ENCODE peak calls at places on chromosome 4, in ten cellular contexts. One of them, this sample, is unnamed.
A peak's percentile ranks its signal among the peaks of the same experiment; 100 is the strongest.

GRCh38 chr4:104693601-104694201 is 199.0 kb upstream of the CXXC4 start:
- DNase-seq in AG08396: peak; percentile 7
- DNase-seq in Calu3: peak; percentile 11
- DNase-seq in NCI-H510A: no peak
- DNase-seq in ELF-1: no peak
- DNase-seq in thoracic aorta: no peak
- DNase-seq in T-helper 1 cell: no peak
- DNase-seq in NCI-H1092 treated with DMSO at 0.1 percent for 48 hours: no peak
- DNase-seq in stimulated activated CD8-positive, alpha-beta memory T cell treated with anti-CD3 and anti-CD28 coated beads, Interleukin-7, amount 100 ng/mL, for 1 hour: no peak
- DNase-seq in AG09319: no peak
- DNase-seq in this sample: peak; percentile 6

GRCh38 chr4:137967480-137968190 is 274.5 kb downstream of the SLC7A11 start:
- DNase-seq in Calu3: no peak
- DNase-seq in stimulated activated CD8-positive, alpha-beta memory T cell treated with anti-CD3 and anti-CD28 coated beads, Interleukin-7, amount 100 ng/mL, for 1 hour: no peak
- DNase-seq in AG08396: no peak
- DNase-seq in AG09319: no peak
- DNase-seq in NCI-H510A: no peak
- DNase-seq in ELF-1: no peak
- DNase-seq in T-helper 1 cell: no peak
- DNase-seq in NCI-H1092 treated with DMSO at 0.1 percent for 48 hours: no peak
- DNase-seq in thoracic aorta: no peak
- DNase-seq in this sample: no peak

GRCh38 chr4:146522862-146523205 is 1.1 kb upstream of the SLC10A7 start:
- DNase-seq in Calu3: no peak
- DNase-seq in AG08396: peak; percentile 5
- DNase-seq in NCI-H510A: no peak
- DNase-seq in T-helper 1 cell: peak; percentile 1
- DNase-seq in NCI-H1092 treated with DMSO at 0.1 percent for 48 hours: peak; percentile 15
- DNase-seq in thoracic aorta: no peak
- DNase-seq in ELF-1: no peak
- DNase-seq in stimulated activated CD8-positive, alpha-beta memory T cell treated with anti-CD3 and anti-CD28 coated beads, Interleukin-7, amount 100 ng/mL, for 1 hour: no peak
- DNase-seq in AG09319: no peak
- DNase-seq in this sample: no peak

GRCh38 chr4:21593268-21594002 is 355.1 kb downstream of the KCNIP4 start:
- DNase-seq in AG08396: no peak
- DNase-seq in NCI-H1092 treated with DMSO at 0.1 percent for 48 hours: peak; percentile 5
- DNase-seq in AG09319: no peak
- DNase-seq in stimulated activated CD8-positive, alpha-beta memory T cell treated with anti-CD3 and anti-CD28 coated beads, Interleukin-7, amount 100 ng/mL, for 1 hour: no peak
- DNase-seq in T-helper 1 cell: no peak
- DNase-seq in thoracic aorta: no peak
- DNase-seq in ELF-1: no peak
- DNase-seq in NCI-H510A: no peak
- DNase-seq in Calu3: no peak
- DNase-seq in this sample: no peak

GRCh38 chr4:2511645-2512131 is 24.8 kb upstream of the FAM193A start:
- DNase-seq in T-helper 1 cell: no peak
- DNase-seq in NCI-H510A: no peak
- DNase-seq in Calu3: no peak
- DNase-seq in AG08396: no peak
- DNase-seq in AG09319: no peak
- DNase-seq in stimulated activated CD8-positive, alpha-beta memory T cell treated with anti-CD3 and anti-CD28 coated beads, Interleukin-7, amount 100 ng/mL, for 1 hour: no peak
- DNase-seq in thoracic aorta: no peak
- DNase-seq in NCI-H1092 treated with DMSO at 0.1 percent for 48 hours: no peak
- DNase-seq in ELF-1: no peak
- DNase-seq in this sample: no peak

GRCh38 chr4:55358668-55359067 is 12.6 kb downstream of the SRD5A3 start:
- DNase-seq in stimulated activated CD8-positive, alpha-beta memory T cell treated with anti-CD3 and anti-CD28 coated beads, Interleukin-7, amount 100 ng/mL, for 1 hour: no peak
- DNase-seq in T-helper 1 cell: no peak
- DNase-seq in thoracic aorta: no peak
- DNase-seq in Calu3: no peak
- DNase-seq in AG08396: peak; percentile 53
- DNase-seq in NCI-H1092 treated with DMSO at 0.1 percent for 48 hours: no peak
- DNase-seq in AG09319: peak; percentile 60
- DNase-seq in NCI-H510A: no peak
- DNase-seq in ELF-1: no peak
- DNase-seq in this sample: no peak

GRCh38 chr4:4820264-4820663 is 39.2 kb upstream of the MSX1 start:
- DNase-seq in NCI-H1092 treated with DMSO at 0.1 percent for 48 hours: peak; percentile 13
- DNase-seq in Calu3: no peak
- DNase-seq in ELF-1: peak; percentile 44
- DNase-seq in T-helper 1 cell: no peak
- DNase-seq in thoracic aorta: no peak
- DNase-seq in AG09319: no peak
- DNase-seq in AG08396: no peak
- DNase-seq in NCI-H510A: no peak
- DNase-seq in stimulated activated CD8-positive, alpha-beta memory T cell treated with anti-CD3 and anti-CD28 coated beads, Interleukin-7, amount 100 ng/mL, for 1 hour: no peak
- DNase-seq in this sample: no peak

GRCh38 chr4:57037982-57038604 is 59.4 kb downstream of the POLR2B start:
- DNase-seq in Calu3: peak; percentile 79
- DNase-seq in AG09319: no peak
- DNase-seq in AG08396: peak; percentile 43
- DNase-seq in T-helper 1 cell: no peak
- DNase-seq in thoracic aorta: no peak
- DNase-seq in NCI-H1092 treated with DMSO at 0.1 percent for 48 hours: peak; percentile 44
- DNase-seq in stimulated activated CD8-positive, alpha-beta memory T cell treated with anti-CD3 and anti-CD28 coated beads, Interleukin-7, amount 100 ng/mL, for 1 hour: no peak
- DNase-seq in NCI-H510A: no peak
- DNase-seq in ELF-1: peak; percentile 86
- DNase-seq in this sample: peak; percentile 84

GRCh38 chr4:140254656-140255299 is 100.8 kb upstream of the MAML3 start:
- DNase-seq in ELF-1: no peak
- DNase-seq in NCI-H510A: no peak
- DNase-seq in thoracic aorta: no peak
- DNase-seq in AG09319: no peak
- DNase-seq in T-helper 1 cell: no peak
- DNase-seq in NCI-H1092 treated with DMSO at 0.1 percent for 48 hours: no peak
- DNase-seq in AG08396: no peak
- DNase-seq in stimulated activated CD8-positive, alpha-beta memory T cell treated with anti-CD3 and anti-CD28 coated beads, Interleukin-7, amount 100 ng/mL, for 1 hour: no peak
- DNase-seq in Calu3: no peak
- DNase-seq in this sample: no peak

GRCh38 chr4:16715482-16715881 is 183.0 kb downstream of the LDB2 start:
- DNase-seq in thoracic aorta: no peak
- DNase-seq in ELF-1: no peak
- DNase-seq in AG08396: no peak
- DNase-seq in AG09319: no peak
- DNase-seq in T-helper 1 cell: no peak
- DNase-seq in Calu3: no peak
- DNase-seq in NCI-H510A: no peak
- DNase-seq in NCI-H1092 treated with DMSO at 0.1 percent for 48 hours: no peak
- DNase-seq in stimulated activated CD8-positive, alpha-beta memory T cell treated with anti-CD3 and anti-CD28 coated beads, Interleukin-7, amount 100 ng/mL, for 1 hour: no peak
- DNase-seq in this sample: no peak

GRCh38 chr4:30718021-30718888 is 1.9 kb upstream of the PCDH7 start:
- DNase-seq in NCI-H1092 treated with DMSO at 0.1 percent for 48 hours: peak; percentile 54
- DNase-seq in T-helper 1 cell: no peak
- DNase-seq in AG09319: no peak
- DNase-seq in thoracic aorta: no peak
- DNase-seq in stimulated activated CD8-positive, alpha-beta memory T cell treated with anti-CD3 and anti-CD28 coated beads, Interleukin-7, amount 100 ng/mL, for 1 hour: no peak
- DNase-seq in Calu3: peak; percentile 6
- DNase-seq in NCI-H510A: no peak
- DNase-seq in AG08396: peak; percentile 8
- DNase-seq in ELF-1: peak; percentile 49
- DNase-seq in this sample: peak; percentile 15

GRCh38 chr4:136939781-136940180 is 592.5 kb downstream of the PCDH18 start:
- DNase-seq in stimulated activated CD8-positive, alpha-beta memory T cell treated with anti-CD3 and anti-CD28 coated beads, Interleukin-7, amount 100 ng/mL, for 1 hour: no peak
- DNase-seq in AG09319: no peak
- DNase-seq in NCI-H1092 treated with DMSO at 0.1 percent for 48 hours: no peak
- DNase-seq in NCI-H510A: no peak
- DNase-seq in AG08396: no peak
- DNase-seq in ELF-1: no peak
- DNase-seq in Calu3: no peak
- DNase-seq in thoracic aorta: no peak
- DNase-seq in T-helper 1 cell: no peak
- DNase-seq in this sample: no peak

GRCh38 chr4:5142726-5143125 is 91.4 kb downstream of the STK32B start:
- DNase-seq in Calu3: no peak
- DNase-seq in ELF-1: peak; percentile 49
- DNase-seq in T-helper 1 cell: no peak
- DNase-seq in AG08396: peak; percentile 38
- DNase-seq in thoracic aorta: no peak
- DNase-seq in stimulated activated CD8-positive, alpha-beta memory T cell treated with anti-CD3 and anti-CD28 coated beads, Interleukin-7, amount 100 ng/mL, for 1 hour: no peak
- DNase-seq in NCI-H510A: no peak
- DNase-seq in AG09319: peak; percentile 27
- DNase-seq in NCI-H1092 treated with DMSO at 0.1 percent for 48 hours: no peak
- DNase-seq in this sample: no peak

GRCh38 chr4:101306225-101306624 is 41.1 kb downstream of the PPP3CA start:
- DNase-seq in AG08396: no peak
- DNase-seq in NCI-H1092 treated with DMSO at 0.1 percent for 48 hours: no peak
- DNase-seq in Calu3: no peak
- DNase-seq in NCI-H510A: no peak
- DNase-seq in thoracic aorta: no peak
- DNase-seq in AG09319: no peak
- DNase-seq in ELF-1: peak; percentile 51
- DNase-seq in T-helper 1 cell: no peak
- DNase-seq in stimulated activated CD8-positive, alpha-beta memory T cell treated with anti-CD3 and anti-CD28 coated beads, Interleukin-7, amount 100 ng/mL, for 1 hour: no peak
- DNase-seq in this sample: no peak

GRCh38 chr4:186940476-186940875 is 216.8 kb upstream of the FAT1 start:
- DNase-seq in stimulated activated CD8-positive, alpha-beta memory T cell treated with anti-CD3 and anti-CD28 coated beads, Interleukin-7, amount 100 ng/mL, for 1 hour: no peak
- DNase-seq in ELF-1: no peak
- DNase-seq in T-helper 1 cell: no peak
- DNase-seq in Calu3: no peak
- DNase-seq in thoracic aorta: no peak
- DNase-seq in AG08396: no peak
- DNase-seq in NCI-H1092 treated with DMSO at 0.1 percent for 48 hours: no peak
- DNase-seq in NCI-H510A: no peak
- DNase-seq in AG09319: no peak
- DNase-seq in this sample: no peak

GRCh38 chr4:13476915-13477314 is 7.2 kb downstream of the RAB28 start:
- DNase-seq in ELF-1: no peak
- DNase-seq in NCI-H1092 treated with DMSO at 0.1 percent for 48 hours: no peak
- DNase-seq in stimulated activated CD8-positive, alpha-beta memory T cell treated with anti-CD3 and anti-CD28 coated beads, Interleukin-7, amount 100 ng/mL, for 1 hour: no peak
- DNase-seq in AG08396: peak; percentile 34
- DNase-seq in thoracic aorta: no peak
- DNase-seq in T-helper 1 cell: no peak
- DNase-seq in Calu3: no peak
- DNase-seq in AG09319: peak; percentile 37
- DNase-seq in NCI-H510A: no peak
- DNase-seq in this sample: no peak

GRCh38 chr4:128675083-128675482 is 134.4 kb upstream of the JADE1 start:
- DNase-seq in thoracic aorta: no peak
- DNase-seq in ELF-1: no peak
- DNase-seq in Calu3: no peak
- DNase-seq in stimulated activated CD8-positive, alpha-beta memory T cell treated with anti-CD3 and anti-CD28 coated beads, Interleukin-7, amount 100 ng/mL, for 1 hour: no peak
- DNase-seq in T-helper 1 cell: no peak
- DNase-seq in AG09319: no peak
- DNase-seq in NCI-H510A: no peak
- DNase-seq in AG08396: no peak
- DNase-seq in NCI-H1092 treated with DMSO at 0.1 percent for 48 hours: no peak
- DNase-seq in this sample: no peak

GRCh38 chr4:26779674-26780073 is 81.0 kb upstream of the STIM2 start:
- DNase-seq in AG09319: peak; percentile 36
- DNase-seq in stimulated activated CD8-positive, alpha-beta memory T cell treated with anti-CD3 and anti-CD28 coated beads, Interleukin-7, amount 100 ng/mL, for 1 hour: no peak
- DNase-seq in ELF-1: no peak
- DNase-seq in NCI-H1092 treated with DMSO at 0.1 percent for 48 hours: no peak
- DNase-seq in AG08396: peak; percentile 36
- DNase-seq in NCI-H510A: no peak
- DNase-seq in Calu3: no peak
- DNase-seq in thoracic aorta: no peak
- DNase-seq in T-helper 1 cell: no peak
- DNase-seq in this sample: no peak

GRCh38 chr4:3373468-3373867 is 68.3 kb upstream of the HGFAC start:
- DNase-seq in thoracic aorta: no peak
- DNase-seq in T-helper 1 cell: no peak
- DNase-seq in stimulated activated CD8-positive, alpha-beta memory T cell treated with anti-CD3 and anti-CD28 coated beads, Interleukin-7, amount 100 ng/mL, for 1 hour: no peak
- DNase-seq in NCI-H510A: no peak
- DNase-seq in AG08396: peak; percentile 3
- DNase-seq in ELF-1: no peak
- DNase-seq in Calu3: no peak
- DNase-seq in NCI-H1092 treated with DMSO at 0.1 percent for 48 hours: no peak
- DNase-seq in AG09319: no peak
- DNase-seq in this sample: no peak

GRCh38 chr4:158122501-158122900 is 50.3 kb downstream of the GASK1B start:
- DNase-seq in Calu3: no peak
- DNase-seq in stimulated activated CD8-positive, alpha-beta memory T cell treated with anti-CD3 and anti-CD28 coated beads, Interleukin-7, amount 100 ng/mL, for 1 hour: no peak
- DNase-seq in ELF-1: no peak
- DNase-seq in AG08396: no peak
- DNase-seq in NCI-H510A: no peak
- DNase-seq in thoracic aorta: no peak
- DNase-seq in T-helper 1 cell: no peak
- DNase-seq in NCI-H1092 treated with DMSO at 0.1 percent for 48 hours: no peak
- DNase-seq in AG09319: no peak
- DNase-seq in this sample: no peak

GRCh38 chr4:27218013-27218412 is 357.4 kb downstream of the STIM2 start:
- DNase-seq in AG09319: no peak
- DNase-seq in NCI-H1092 treated with DMSO at 0.1 percent for 48 hours: no peak
- DNase-seq in stimulated activated CD8-positive, alpha-beta memory T cell treated with anti-CD3 and anti-CD28 coated beads, Interleukin-7, amount 100 ng/mL, for 1 hour: no peak
- DNase-seq in thoracic aorta: no peak
- DNase-seq in Calu3: no peak
- DNase-seq in ELF-1: no peak
- DNase-seq in NCI-H510A: no peak
- DNase-seq in AG08396: no peak
- DNase-seq in T-helper 1 cell: no peak
- DNase-seq in this sample: no peak

GRCh38 chr4:8773124-8773931 is 98.3 kb downstream of the HMX1 start:
- DNase-seq in AG08396: no peak
- DNase-seq in thoracic aorta: no peak
- DNase-seq in NCI-H510A: no peak
- DNase-seq in AG09319: no peak
- DNase-seq in T-helper 1 cell: no peak
- DNase-seq in NCI-H1092 treated with DMSO at 0.1 percent for 48 hours: no peak
- DNase-seq in Calu3: no peak
- DNase-seq in ELF-1: no peak
- DNase-seq in stimulated activated CD8-positive, alpha-beta memory T cell treated with anti-CD3 and anti-CD28 coated beads, Interleukin-7, amount 100 ng/mL, for 1 hour: no peak
- DNase-seq in this sample: no peak

GRCh38 chr4:155675709-155676429 is 9.2 kb downstream of the GUCY1A1 start:
- DNase-seq in NCI-H1092 treated with DMSO at 0.1 percent for 48 hours: no peak
- DNase-seq in Calu3: no peak
- DNase-seq in AG09319: no peak
- DNase-seq in thoracic aorta: no peak
- DNase-seq in AG08396: no peak
- DNase-seq in T-helper 1 cell: no peak
- DNase-seq in NCI-H510A: no peak
- DNase-seq in stimulated activated CD8-positive, alpha-beta memory T cell treated with anti-CD3 and anti-CD28 coated beads, Interleukin-7, amount 100 ng/mL, for 1 hour: no peak
- DNase-seq in ELF-1: peak; percentile 39
- DNase-seq in this sample: no peak

GRCh38 chr4:8848507-8849265 is 23.0 kb downstream of the HMX1 start:
- DNase-seq in AG09319: no peak
- DNase-seq in stimulated activated CD8-positive, alpha-beta memory T cell treated with anti-CD3 and anti-CD28 coated beads, Interleukin-7, amount 100 ng/mL, for 1 hour: no peak
- DNase-seq in T-helper 1 cell: no peak
- DNase-seq in thoracic aorta: no peak
- DNase-seq in ELF-1: peak; percentile 4
- DNase-seq in Calu3: no peak
- DNase-seq in NCI-H510A: no peak
- DNase-seq in NCI-H1092 treated with DMSO at 0.1 percent for 48 hours: no peak
- DNase-seq in AG08396: no peak
- DNase-seq in this sample: no peak

GRCh38 chr4:138790993-138791392 is 224.6 kb upstream of the NOCT start:
- DNase-seq in Calu3: no peak
- DNase-seq in AG09319: no peak
- DNase-seq in ELF-1: no peak
- DNase-seq in NCI-H1092 treated with DMSO at 0.1 percent for 48 hours: no peak
- DNase-seq in stimulated activated CD8-positive, alpha-beta memory T cell treated with anti-CD3 and anti-CD28 coated beads, Interleukin-7, amount 100 ng/mL, for 1 hour: no peak
- DNase-seq in AG08396: no peak
- DNase-seq in NCI-H510A: no peak
- DNase-seq in thoracic aorta: no peak
- DNase-seq in T-helper 1 cell: no peak
- DNase-seq in this sample: no peak

GRCh38 chr4:915041-915474 is 17.1 kb downstream of the GAK start:
- DNase-seq in thoracic aorta: no peak
- DNase-seq in AG09319: no peak
- DNase-seq in ELF-1: no peak
- DNase-seq in stimulated activated CD8-positive, alpha-beta memory T cell treated with anti-CD3 and anti-CD28 coated beads, Interleukin-7, amount 100 ng/mL, for 1 hour: no peak
- DNase-seq in AG08396: no peak
- DNase-seq in Calu3: no peak
- DNase-seq in T-helper 1 cell: no peak
- DNase-seq in NCI-H510A: no peak
- DNase-seq in NCI-H1092 treated with DMSO at 0.1 percent for 48 hours: no peak
- DNase-seq in this sample: no peak

GRCh38 chr4:101081695-101082369 is 265.5 kb downstream of the PPP3CA start:
- DNase-seq in T-helper 1 cell: no peak
- DNase-seq in NCI-H510A: no peak
- DNase-seq in stimulated activated CD8-positive, alpha-beta memory T cell treated with anti-CD3 and anti-CD28 coated beads, Interleukin-7, amount 100 ng/mL, for 1 hour: no peak
- DNase-seq in NCI-H1092 treated with DMSO at 0.1 percent for 48 hours: no peak
- DNase-seq in AG09319: no peak
- DNase-seq in thoracic aorta: no peak
- DNase-seq in Calu3: no peak
- DNase-seq in ELF-1: no peak
- DNase-seq in AG08396: no peak
- DNase-seq in this sample: no peak

GRCh38 chr4:74279716-74280115 is 28.6 kb upstream of the EPGN start:
- DNase-seq in T-helper 1 cell: no peak
- DNase-seq in NCI-H510A: no peak
- DNase-seq in thoracic aorta: no peak
- DNase-seq in ELF-1: no peak
- DNase-seq in AG08396: no peak
- DNase-seq in NCI-H1092 treated with DMSO at 0.1 percent for 48 hours: no peak
- DNase-seq in Calu3: no peak
- DNase-seq in AG09319: no peak
- DNase-seq in stimulated activated CD8-positive, alpha-beta memory T cell treated with anti-CD3 and anti-CD28 coated beads, Interleukin-7, amount 100 ng/mL, for 1 hour: no peak
- DNase-seq in this sample: no peak